ENCODE peak calls at places on chromosome 17, in five cellular contexts. C is HL-60, F is ecto neural progenitor cell, U is HS-5, I is anterior cingulate cortex. S is an unnamed sample.

GRCh38 chr17:19409509-19409908 is 1.5 kb upstream of the RNF112 start:
- DNase-seq in C (no peak), F (no peak), U (no peak), I (no peak), S (no peak)

GRCh38 chr17:17823433-17824118 is 13.2 kb downstream of the SREBF1 start:
- DNase-seq in C (peak; percentile 57), F (peak; percentile 97), U (no peak), I (peak; percentile 87), S (peak; percentile 91)

GRCh38 chr17:76122411-76123126 is 18.5 kb downstream of the FOXJ1 start:
- DNase-seq in C (no peak), F (peak; percentile 63), U (no peak), I (no peak), S (peak; percentile 20)

GRCh38 chr17:49565948-49566491 is 9.7 kb upstream of the NXPH3 start:
- DNase-seq in C (no peak), F (no peak), U (no peak), I (peak; percentile 41), S (peak; percentile 84)

GRCh38 chr17:66564992-66565465 is 262.6 kb downstream of the PRKCA start:
- DNase-seq in C (no peak), F (peak; percentile 53), U (no peak), I (no peak), S (no peak)

GRCh38 chr17:18859256-18859655 is 1.3 kb downstream of the PRPSAP2 start:
- DNase-seq in C (no peak), F (no peak), U (no peak), I (peak; percentile 28), S (no peak)

GRCh38 chr17:82328141-82328993 is 5.2 kb downstream of the SECTM1 start:
- DNase-seq in C (no peak), F (no peak), U (no peak), I (no peak), S (no peak)

GRCh38 chr17:73956595-73957465 is 246.6 kb upstream of the RPL38 start:
- DNase-seq in C (peak; percentile 31), F (peak; percentile 93), U (no peak), I (peak; percentile 63), S (peak; percentile 87)

GRCh38 chr17:79685121-79685520 is 45.6 kb upstream of the ENPP7 start:
- DNase-seq in C (no peak), F (no peak), U (no peak), I (no peak), S (no peak)

GRCh38 chr17:30378191-30378796 is 433 bp upstream of the CPD start:
- DNase-seq in C (no peak), F (no peak), U (no peak), I (no peak), S (peak; percentile 61)

GRCh38 chr17:77456951-77457548 is 316.3 kb downstream of the SEC14L1 start:
- DNase-seq in C (no peak), F (no peak), U (no peak), I (no peak), S (no peak)

GRCh38 chr17:74898376-74898946 is 5.0 kb upstream of the FADS6 start:
- DNase-seq in C (no peak), F (no peak), U (no peak), I (no peak), S (no peak)

GRCh38 chr17:17675925-17676534 is 5.2 kb upstream of the RAI1 start:
- DNase-seq in C (peak; percentile 9), F (no peak), U (no peak), I (no peak), S (peak; percentile 68)

GRCh38 chr17:19294443-19294842 is 57.3 kb downstream of the EPN2 start:
- DNase-seq in C (no peak), F (no peak), U (no peak), I (no peak), S (no peak)

GRCh38 chr17:56737741-56738161 is 96.0 kb downstream of the C17orf67 start:
- DNase-seq in C (peak; percentile 9), F (no peak), U (no peak), I (no peak), S (no peak)

GRCh38 chr17:41666708-41667279 is 21.9 kb upstream of the EIF1 start:
- DNase-seq in C (peak; percentile 85), F (peak; percentile 93), U (no peak), I (peak; percentile 74), S (peak; percentile 89)

GRCh38 chr17:42521666-42522262 is 14.3 kb upstream of the NAGLU start:
- DNase-seq in C (no peak), F (no peak), U (no peak), I (no peak), S (no peak)

GRCh38 chr17:57602896-57603295 is 142.2 kb downstream of the CCDC182 start:
- DNase-seq in C (no peak), F (no peak), U (no peak), I (no peak), S (no peak)

GRCh38 chr17:47330548-47330947 is 6.8 kb downstream of the EFCAB13 start:
- DNase-seq in C (no peak), F (no peak), U (no peak), I (no peak), S (no peak)

GRCh38 chr17:76716146-76716833 is 5.5 kb upstream of the MXRA7 start:
- DNase-seq in C (peak; percentile 99), F (no peak), U (peak; percentile 98), I (no peak), S (no peak)

GRCh38 chr17:39706383-39706782 is 6.5 kb downstream of the ERBB2 start:
- DNase-seq in C (no peak), F (no peak), U (no peak), I (no peak), S (no peak)

GRCh38 chr17:68356520-68356919 is 65.2 kb downstream of the ARSG start:
- DNase-seq in C (peak; percentile 86), F (no peak), U (no peak), I (no peak), S (no peak)

GRCh38 chr17:63961355-63962207 is 11.1 kb downstream of the SCN4A start:
- DNase-seq in C (no peak), F (peak; percentile 100), U (no peak), I (no peak), S (peak; percentile 31)

GRCh38 chr17:75542184-75542583 is 16.7 kb downstream of the LLGL2 start:
- DNase-seq in C (no peak), F (no peak), U (no peak), I (no peak), S (no peak)

GRCh38 chr17:27299384-27300049 is 5.6 kb downstream of the WSB1 start:
- DNase-seq in C (no peak), F (no peak), U (no peak), I (no peak), S (no peak)

GRCh38 chr17:78105551-78105950 is 23.0 kb downstream of the TMC6 start:
- DNase-seq in C (no peak), F (no peak), U (no peak), I (no peak), S (peak; percentile 66)

GRCh38 chr17:18855831-18856624 is 1.9 kb upstream of the PRPSAP2 start:
- DNase-seq in C (peak; percentile 85), F (peak; percentile 97), U (peak; percentile 82), I (peak; percentile 96), S (peak; percentile 96)

GRCh38 chr17:34601431-34601830 is 22.0 kb downstream of the TMEM132E start:
- DNase-seq in C (no peak), F (no peak), U (no peak), I (no peak), S (no peak)

S was measured in DMS53.